ENCODE peak calls at places on chromosomes 13 and 19, in seven cellular contexts. G is AML-193, X is uterus, F is T-helper 1 cell, J is SHP77 treated with DMSO at 0.1 percent for 48 hours, Q is NAMALWA, M is brain microvascular endothelial cell. U is an unnamed sample.

GRCh38 chr13:65917731-65918130 is 1312.4 kb downstream of the PCDH9 start:
- DNase-seq in Q (no peak), G (no peak), M (no peak), J (no peak), X (no peak), F (no peak), U (no peak)

GRCh38 chr19:46748325-46749109 is 2.3 kb upstream of the STRN4 start:
- DNase-seq in J (no peak), M (peak; percentile 55), X (peak; percentile 57), Q (peak; percentile 84), F (peak; percentile 62), G (peak; percentile 51), U (peak; percentile 72)

GRCh38 chr13:74687452-74688180 is 553.4 kb upstream of the KLF12 start:
- DNase-seq in M (no peak), G (no peak), F (no peak), X (peak; percentile 30), Q (no peak), J (no peak), U (no peak)

GRCh38 chr19:19146000-19146608 is 7.8 kb upstream of the TMEM161A start:
- DNase-seq in X (peak; percentile 76), J (no peak), F (peak; percentile 76), G (peak; percentile 16), M (peak; percentile 37), Q (peak; percentile 74), U (peak; percentile 82)

GRCh38 chr19:40424637-40425449 is 949 bp downstream of the SERTAD1 start:
- DNase-seq in G (no peak), X (no peak), J (no peak), F (no peak), Q (peak; percentile 40), M (peak; percentile 11), U (no peak)

GRCh38 chr13:71618154-71618553 is 248.8 kb downstream of the DACH1 start:
- DNase-seq in X (no peak), M (no peak), G (no peak), F (no peak), Q (no peak), J (no peak), U (no peak)

GRCh38 chr13:40440990-40441820 is 225.2 kb downstream of the FOXO1 start:
- DNase-seq in M (no peak), J (peak; percentile 3), X (peak; percentile 78), F (no peak), G (no peak), Q (no peak), U (no peak)

GRCh38 chr13:59750860-59751259 is 412.9 kb downstream of the DIAPH3 start:
- DNase-seq in J (no peak), Q (no peak), M (peak; percentile 80), X (no peak), G (no peak), F (no peak), U (no peak)

GRCh38 chr13:51923983-51924539 is 62.3 kb downstream of the CCDC70 start:
- DNase-seq in G (no peak), F (no peak), J (no peak), M (no peak), X (no peak), Q (peak; percentile 15), U (peak; percentile 23)

GRCh38 chr19:30355586-30355985 is 16.6 kb upstream of the ZNF536 start:
- DNase-seq in M (no peak), Q (no peak), G (no peak), F (no peak), J (no peak), X (no peak), U (no peak)

GRCh38 chr19:47158879-47159509 is 28.4 kb downstream of the SAE1 start:
- DNase-seq in G (no peak), F (peak; percentile 28), Q (no peak), M (peak; percentile 27), J (no peak), X (no peak), U (no peak)

GRCh38 chr19:51693819-51694218 is 689 bp downstream of the SPACA6 start:
- DNase-seq in J (no peak), F (no peak), X (no peak), M (no peak), G (no peak), Q (no peak), U (no peak)

GRCh38 chr19:32691952-32692726 is 518 bp downstream of the NUDT19 start:
- DNase-seq in J (no peak), G (peak; percentile 44), Q (peak; percentile 32), X (no peak), M (peak; percentile 48), F (peak; percentile 30), U (peak; percentile 64)

GRCh38 chr13:48233886-48234488 is 981 bp downstream of the ITM2B start:
- DNase-seq in M (no peak), X (no peak), Q (no peak), G (peak; percentile 84), J (no peak), F (no peak), U (no peak)

GRCh38 chr13:112743451-112744305 is 53.8 kb downstream of the ATP11A start:
- DNase-seq in F (no peak), Q (no peak), G (no peak), X (no peak), J (peak; percentile 35), M (no peak), U (no peak)

GRCh38 chr19:29467824-29468401 is 57.9 kb upstream of the VSTM2B start:
- DNase-seq in F (no peak), G (peak; percentile 22), X (no peak), J (no peak), M (no peak), Q (peak; percentile 45), U (peak; percentile 35)

GRCh38 chr13:101493541-101493940 is 41.1 kb downstream of the ITGBL1 start:
- DNase-seq in G (no peak), F (no peak), X (no peak), M (no peak), J (no peak), Q (no peak), U (no peak)

GRCh38 chr13:73131247-73131646 is 72.4 kb downstream of the KLF5 start:
- DNase-seq in X (no peak), J (no peak), F (no peak), G (no peak), M (no peak), Q (no peak), U (no peak)

GRCh38 chr13:47594833-47595232 is 406.2 kb downstream of the SUCLA2 start:
- DNase-seq in J (peak; percentile 10), Q (peak; percentile 41), M (peak; percentile 16), X (no peak), G (peak; percentile 46), F (no peak), U (peak; percentile 40)

GRCh38 chr19:1074512-1075283 is 7.7 kb downstream of the ARHGAP45 start:
- DNase-seq in J (peak; percentile 39), Q (peak; percentile 88), M (no peak), X (peak; percentile 71), G (peak; percentile 66), F (peak; percentile 93), U (peak; percentile 37)

GRCh38 chr19:36528921-36529518 is 949 bp upstream of the ZNF260 start:
- DNase-seq in Q (peak; percentile 75), X (no peak), J (no peak), F (no peak), G (no peak), M (no peak), U (no peak)

GRCh38 chr13:110450016-110450900 is 111.3 kb downstream of the RAB20 start:
- DNase-seq in Q (no peak), J (no peak), G (no peak), F (no peak), M (no peak), X (no peak), U (no peak)

GRCh38 chr19:29811125-29812079 is at the start of gene CCNE1:
- DNase-seq in X (peak; percentile 91), Q (peak; percentile 89), J (no peak), M (peak; percentile 74), F (peak; percentile 94), G (peak; percentile 67), U (peak; percentile 80)

GRCh38 chr19:20664917-20665781 is 3.8 kb upstream of the ZNF626 start:
- DNase-seq in J (no peak), M (no peak), Q (no peak), G (no peak), X (no peak), F (no peak), U (no peak)

GRCh38 chr19:57664269-57665127 is 4.2 kb upstream of the ZSCAN4 start:
- DNase-seq in F (no peak), Q (no peak), G (no peak), M (peak; percentile 2), X (peak; percentile 24), J (no peak), U (no peak)

GRCh38 chr13:51674276-51674675 is 90.0 kb downstream of the WDFY2 start:
- DNase-seq in X (no peak), Q (no peak), F (no peak), G (no peak), J (no peak), M (no peak), U (no peak)

GRCh38 chr19:1173160-1173844 is 766 bp downstream of the SBNO2 start:
- DNase-seq in G (no peak), F (no peak), X (peak; percentile 42), M (no peak), Q (peak; percentile 37), J (no peak), U (no peak)

GRCh38 chr13:35159041-35159440 is 217.0 kb downstream of the NBEA start:
- DNase-seq in Q (no peak), X (no peak), F (no peak), J (no peak), G (no peak), M (no peak), U (peak; percentile 33)

GRCh38 chr13:41746259-41746658 is 214.7 kb downstream of the VWA8 start:
- DNase-seq in F (no peak), M (peak; percentile 47), Q (no peak), X (no peak), G (no peak), J (no peak), U (no peak)

GRCh38 chr19:15779756-15780476 is 7.5 kb upstream of the OR10H5 start:
- DNase-seq in F (no peak), M (no peak), Q (no peak), G (no peak), X (peak; percentile 81), J (no peak), U (no peak)

GRCh38 chr19:18848860-18849661 is 17.3 kb downstream of the UPF1 start:
- DNase-seq in J (no peak), Q (no peak), X (peak; percentile 73), G (no peak), F (no peak), M (peak; percentile 30), U (peak; percentile 24)

GRCh38 chr13:23870356-23871146 is 18.6 kb downstream of the MIPEP start:
- DNase-seq in J (no peak), X (no peak), Q (peak; percentile 21), G (no peak), F (no peak), M (no peak), U (no peak)

U was measured in KBM-7.